ENCODE peak calls at places on chromosomes 7 and 10, in six cellular contexts. K is ovary, Y is hepatocyte, L is BJ, T is cardiac muscle cell, M is fibroblast of pulmonary artery. F is an unnamed sample.

GRCh38 chr7:31729195-31729804 is 42.3 kb downstream of the PPP1R17 start:
- DNase-seq in T (no peak), L (no peak), K (no peak), M (no peak), Y (no peak), F (no peak)

GRCh38 chr10:18099420-18099819 is 40.8 kb upstream of the CACNB2 start:
- DNase-seq in K (no peak), M (peak; percentile 27), Y (no peak), L (no peak), T (peak; percentile 11), F (no peak)

GRCh38 chr7:87218941-87219544 is 489 bp downstream of the TMEM243 start:
- DNase-seq in M (peak; percentile 72), L (no peak), T (peak; percentile 72), K (peak; percentile 40), Y (peak; percentile 48), F (peak; percentile 46)

GRCh38 chr10:132860527-132860926 is 74.6 kb upstream of the NKX6-2 start:
- DNase-seq in T (no peak), M (no peak), K (no peak), L (no peak), Y (no peak), F (no peak)

GRCh38 chr10:77912576-77912975 is 14.0 kb downstream of the DLG5 start:
- DNase-seq in M (no peak), L (no peak), T (no peak), Y (no peak), K (no peak), F (no peak)

GRCh38 chr7:121872831-121873764 is at the start of gene PTPRZ1:
- DNase-seq in L (no peak), K (no peak), T (peak; percentile 40), M (peak; percentile 18), Y (peak; percentile 69), F (peak; percentile 9)

GRCh38 chr10:110209399-110209925 is 2.1 kb downstream of the MXI1 start:
- DNase-seq in L (no peak), T (peak; percentile 80), M (peak; percentile 69), K (peak; percentile 66), Y (peak; percentile 77), F (peak; percentile 86)

GRCh38 chr10:12252882-12253546 is 57.0 kb downstream of the CDC123 start:
- DNase-seq in T (no peak), Y (peak; percentile 17), K (no peak), L (no peak), M (no peak), F (peak; percentile 29)

GRCh38 chr10:57694956-57695605 is 572.6 kb downstream of the IPMK start:
- DNase-seq in M (no peak), Y (no peak), T (no peak), K (no peak), L (no peak), F (peak; percentile 55)

GRCh38 chr7:54802841-54803240 is 43.8 kb upstream of the SEC61G start:
- DNase-seq in K (no peak), Y (no peak), M (peak; percentile 46), T (peak; percentile 23), L (no peak), F (peak; percentile 50)

GRCh38 chr7:51005074-51005473 is 222.4 kb upstream of the GRB10 start:
- DNase-seq in M (no peak), T (no peak), Y (no peak), L (no peak), K (no peak), F (no peak)

GRCh38 chr7:51006483-51007235 is 224.0 kb upstream of the GRB10 start:
- DNase-seq in L (no peak), Y (no peak), T (no peak), M (no peak), K (no peak), F (no peak)

GRCh38 chr7:51000956-51001355 is 218.3 kb upstream of the GRB10 start:
- DNase-seq in T (no peak), Y (no peak), L (no peak), M (peak; percentile 8), K (no peak), F (no peak)
- TF ChIP-seq CTCF in T (no peak), Y (peak; percentile 21), L (no peak), M (peak; percentile 4), K (no peak), F (no peak)

GRCh38 chr7:123673137-123673732 is 17.6 kb downstream of the LMOD2 start:
- DNase-seq in K (no peak), Y (no peak), M (no peak), L (no peak), T (no peak), F (no peak)
- H3K4me3 ChIP-seq in K (no peak overlapping the region), Y (no peak overlapping the region), M (no peak overlapping the region), L (no peak overlapping the region), T (no peak overlapping the region), F (no peak overlapping the region)

GRCh38 chr10:117685431-117685830 is 142.9 kb downstream of the EMX2 start:
- DNase-seq in L (no peak), Y (no peak), M (no peak), K (no peak), T (no peak), F (no peak)

GRCh38 chr10:117688358-117688757 is 145.8 kb downstream of the EMX2 start:
- DNase-seq in M (no peak), K (no peak), L (no peak), T (no peak), Y (no peak), F (no peak)

GRCh38 chr10:117686606-117687005 is 144.1 kb downstream of the EMX2 start:
- DNase-seq in M (no peak), Y (no peak), K (no peak), L (no peak), T (no peak), F (no peak)

GRCh38 chr10:117684211-117684610 is 141.7 kb downstream of the EMX2 start:
- DNase-seq in L (no peak), T (no peak), K (no peak), M (no peak), Y (no peak), F (no peak)

DNA sequence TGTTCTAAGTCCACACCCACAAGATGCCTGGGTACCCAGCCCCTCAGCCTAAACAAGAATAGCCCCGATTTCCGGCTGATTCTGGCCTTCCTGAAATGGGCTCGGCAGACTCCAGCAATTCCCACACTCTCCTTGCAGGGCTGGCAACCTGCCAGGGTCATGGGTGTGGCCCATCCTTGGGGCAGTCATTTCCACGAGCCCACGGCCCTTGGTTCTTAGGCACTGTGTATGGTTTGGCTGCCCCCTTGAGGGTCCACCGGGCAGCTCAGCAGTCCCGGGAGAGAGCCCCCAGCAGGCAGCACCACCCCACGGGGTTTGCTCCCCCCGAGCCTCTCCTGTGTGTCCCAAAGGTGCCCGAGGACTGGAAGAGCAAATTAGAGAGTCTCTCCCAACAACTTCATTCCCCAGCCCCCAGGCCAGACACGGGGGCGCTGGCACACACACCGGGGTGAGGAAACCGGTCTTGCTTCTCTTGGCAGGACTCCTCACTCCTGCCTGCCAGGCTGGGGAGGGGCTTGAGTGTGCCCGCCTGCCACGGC is 142.2 kb downstream of the EMX2 start:
- DNase-seq in M (no peak), Y (peak; percentile 27), L (no peak), K (no peak), T (peak; percentile 12), F (peak; percentile 10)
- TF ChIP-seq CTCF in M (no peak), Y (no peak), L (peak; percentile 21), K (no peak), T (no peak), F (peak; percentile 22)

GRCh38 chr10:62709200-62709599 is 95.3 kb upstream of the ADO start:
- DNase-seq in K (no peak), M (no peak), L (no peak), T (no peak), Y (no peak), F (no peak)

GRCh38 chr10:62710182-62710581 is 94.3 kb upstream of the ADO start:
- DNase-seq in K (no peak), T (no peak), M (no peak), Y (no peak), L (no peak), F (no peak)

GRCh38 chr10:62708569-62708968 is 96.0 kb upstream of the ADO start:
- DNase-seq in L (no peak), T (no peak), M (no peak), Y (no peak), K (no peak), F (no peak)

GRCh38 chr10:62705789-62706188 is 98.7 kb upstream of the ADO start:
- DNase-seq in L (no peak), Y (no peak), M (no peak), T (no peak), K (no peak), F (no peak)

DNA sequence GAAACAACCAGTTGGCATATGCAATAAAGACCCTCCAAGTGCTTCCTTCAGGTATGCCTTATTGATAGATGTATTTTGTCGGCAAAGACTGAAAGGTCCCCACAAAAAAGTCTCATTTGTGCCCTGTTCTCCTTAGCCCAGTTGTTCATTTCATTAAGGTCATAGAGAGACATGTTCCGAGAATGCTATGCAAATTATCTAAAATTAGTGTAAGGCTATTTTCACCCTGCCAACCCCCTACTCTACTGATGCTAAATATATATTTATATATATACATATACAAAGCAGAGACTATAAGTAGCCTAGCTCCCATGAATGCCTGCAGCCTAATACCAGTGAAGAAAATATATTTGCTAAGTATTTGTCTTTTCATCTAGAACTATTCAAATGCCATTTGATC is 96.7 kb upstream of the ADO start:
- DNase-seq in Y (no peak), K (no peak), M (no peak), L (no peak), T (no peak), F (no peak)
- H3K4me3 ChIP-seq in Y (no peak overlapping the region), K (no peak overlapping the region), M (no peak overlapping the region), L (no peak overlapping the region), T (no peak overlapping the region), F (no peak overlapping the region)

GRCh38 chr7:151260471-151260870 is 12.0 kb upstream of the SMARCD3 start:
- DNase-seq in T (no peak), K (no peak), M (no peak), Y (no peak), L (no peak), F (no peak)
- TF ChIP-seq CTCF in T (no peak), K (no peak), M (no peak), Y (no peak), L (no peak), F (no peak)

DNA sequence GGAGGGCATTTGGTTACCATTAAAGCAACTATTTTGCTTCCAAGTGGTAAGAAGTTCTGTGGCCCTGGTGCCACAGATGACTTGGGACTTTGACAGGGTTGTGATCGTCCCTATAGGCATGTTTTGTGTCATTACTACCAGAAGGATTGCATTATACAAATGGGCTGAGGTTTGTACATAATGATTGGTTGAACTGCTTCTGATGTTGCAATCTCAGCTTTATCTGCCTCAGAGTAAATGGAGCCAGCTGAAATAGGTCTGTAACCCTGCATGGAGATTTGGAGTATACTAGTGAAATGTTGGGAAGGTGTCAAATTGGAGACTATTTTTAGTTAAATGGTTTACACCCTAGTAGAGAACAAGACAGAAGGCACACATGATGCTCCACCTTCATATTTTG is 46.1 kb upstream of the SEPTIN7 start:
- DNase-seq in M (peak; percentile 76), T (peak; percentile 86), L (no peak), K (no peak), Y (no peak), F (peak; percentile 53)
- H3K4me3 ChIP-seq in M (no peak overlapping the region), T (no peak overlapping the region), L (no peak overlapping the region), K (no peak overlapping the region), Y (no peak overlapping the region), F (no peak overlapping the region)

F was measured in foreskin fibroblast.